ENCODE peak calls at places on chromosomes 7 and 10, in nine cellular contexts. T is aorta; V is DND-41; R is PC-3; B is CD8-positive, alpha-beta T cell; D is Panc1; F is lower lobe of right lung; E is brain microvascular endothelial cell; Z is neuronal stem cell. C is an unnamed sample.

GRCh38 chr7:5484921-5485320 is 61.3 kb upstream of the TNRC18 start:
- DNase-seq in F (no peak), R (no peak), E (no peak), T (no peak), B (no peak), D (no peak), V (peak; percentile 25), Z (no peak), C (no peak)

GRCh38 chr7:49245062-49245461 is 320.7 kb downstream of the CDC14C start:
- DNase-seq in T (no peak), B (no peak), Z (no peak), R (no peak), D (no peak), E (no peak), V (no peak), F (no peak), C (no peak)

GRCh38 chr7:157980774-157981173 is 606.8 kb downstream of the PTPRN2 start:
- DNase-seq in D (no peak), T (no peak), E (no peak), B (no peak), Z (no peak), V (no peak), F (no peak), R (no peak), C (no peak)

GRCh38 chr7:122651451-122651850 is 47.5 kb downstream of the RNF133 start:
- DNase-seq in E (no peak), T (no peak), Z (no peak), R (no peak), F (no peak), D (no peak), B (no peak), V (no peak), C (no peak)

GRCh38 chr10:130805635-130806030 is 505.9 kb downstream of the TCERG1L start:
- DNase-seq in T (no peak), Z (no peak), R (no peak), B (no peak), E (no peak), V (no peak), D (no peak), F (no peak), C (no peak)

GRCh38 chr10:15744217-15744865 is 24.6 kb upstream of the ITGA8 start:
- DNase-seq in R (peak; percentile 34), E (peak; percentile 66), Z (peak; percentile 51), F (no peak), V (peak; percentile 56), T (peak; percentile 56), D (peak; percentile 13), B (peak; percentile 33), C (peak; percentile 16)

GRCh38 chr10:89389254-89389653 is 3.2 kb upstream of the IFIT1 start:
- DNase-seq in F (no peak), R (peak; percentile 66), Z (no peak), D (no peak), E (no peak), B (no peak), T (no peak), V (no peak), C (no peak)

GRCh38 chr10:24545585-24545984 is 178.1 kb downstream of the ARHGAP21 start:
- DNase-seq in D (no peak), F (no peak), T (no peak), R (no peak), E (no peak), V (no peak), B (no peak), Z (no peak), C (no peak)

GRCh38 chr7:102222445-102222844 is 64.2 kb upstream of the SH2B2 start:
- DNase-seq in D (no peak), T (no peak), E (no peak), V (no peak), Z (no peak), F (no peak), B (no peak), R (no peak), C (no peak)

GRCh38 chr7:77415822-77416620 is at the start of gene GSAP:
- DNase-seq in E (no peak), D (no peak), T (peak; percentile 74), Z (peak; percentile 26), B (peak; percentile 53), F (peak; percentile 86), R (peak; percentile 64), V (no peak), C (peak; percentile 39)

GRCh38 chr7:138116156-138116555 is 39.9 kb downstream of the AKR1D1 start:
- DNase-seq in F (no peak), R (peak; percentile 68), V (no peak), T (no peak), D (no peak), B (no peak), E (peak; percentile 89), Z (no peak), C (no peak)

GRCh38 chr10:36251068-36251467 is 609.0 kb upstream of the FZD8 start:
- DNase-seq in V (no peak), E (no peak), B (no peak), T (no peak), F (no peak), R (no peak), D (no peak), Z (no peak), C (no peak)

GRCh38 chr10:61475449-61475873 is 22.3 kb upstream of the TMEM26 start:
- DNase-seq in Z (no peak), B (no peak), R (peak; percentile 98), F (no peak), E (peak; percentile 58), V (no peak), D (no peak), T (no peak), C (no peak)

GRCh38 chr10:61896854-61897661 is 4.4 kb upstream of the ARID5B start:
- DNase-seq in R (peak; percentile 91), T (peak; percentile 76), B (peak; percentile 45), Z (peak; percentile 78), E (peak; percentile 52), D (peak; percentile 67), F (peak; percentile 78), V (peak; percentile 51), C (peak; percentile 42)

GRCh38 chr7:140060788-140061606 is 1.8 kb downstream of the PARP12 start:
- DNase-seq in T (peak; percentile 70), R (peak; percentile 26), Z (no peak), E (peak; percentile 53), F (no peak), V (no peak), D (no peak), B (no peak), C (no peak)

GRCh38 chr7:21898265-21898930 is 47.3 kb downstream of the CDCA7L start:
- DNase-seq in E (no peak), B (no peak), T (no peak), V (no peak), Z (no peak), D (no peak), R (no peak), F (peak; percentile 54), C (no peak)

GRCh38 chr7:154696556-154696955 is 306.4 kb downstream of the PAXIP1 start:
- DNase-seq in E (no peak), D (no peak), R (no peak), V (no peak), B (no peak), F (no peak), T (no peak), Z (no peak), C (no peak)

GRCh38 chr10:76026176-76026771 is 594.9 kb downstream of the LRMDA start:
- DNase-seq in V (no peak), D (no peak), B (no peak), E (no peak), R (peak; percentile 97), Z (no peak), F (no peak), T (no peak), C (no peak)
- H3K27ac ChIP-seq in V (no peak overlapping the region), D (no peak overlapping the region), B (no peak overlapping the region), E (no peak overlapping the region), R (no peak overlapping the region), Z (no peak overlapping the region), F (no peak overlapping the region), T (no peak overlapping the region), C (no peak overlapping the region)

GRCh38 chr7:46554688-46555422 is 633.8 kb upstream of the IGFBP3 start:
- DNase-seq in E (peak; percentile 95), Z (no peak), F (no peak), D (no peak), V (no peak), T (no peak), R (peak; percentile 19), B (no peak), C (no peak)

GRCh38 chr7:46557295-46557711 is 636.2 kb upstream of the IGFBP3 start:
- DNase-seq in B (no peak), T (no peak), E (peak; percentile 95), R (no peak), Z (no peak), D (no peak), F (no peak), V (no peak), C (no peak)

GRCh38 chr7:46559194-46559576 is 638.1 kb upstream of the IGFBP3 start:
- DNase-seq in E (peak; percentile 81), T (no peak), Z (no peak), B (no peak), D (no peak), R (peak; percentile 70), F (no peak), V (no peak), C (no peak)

DNA sequence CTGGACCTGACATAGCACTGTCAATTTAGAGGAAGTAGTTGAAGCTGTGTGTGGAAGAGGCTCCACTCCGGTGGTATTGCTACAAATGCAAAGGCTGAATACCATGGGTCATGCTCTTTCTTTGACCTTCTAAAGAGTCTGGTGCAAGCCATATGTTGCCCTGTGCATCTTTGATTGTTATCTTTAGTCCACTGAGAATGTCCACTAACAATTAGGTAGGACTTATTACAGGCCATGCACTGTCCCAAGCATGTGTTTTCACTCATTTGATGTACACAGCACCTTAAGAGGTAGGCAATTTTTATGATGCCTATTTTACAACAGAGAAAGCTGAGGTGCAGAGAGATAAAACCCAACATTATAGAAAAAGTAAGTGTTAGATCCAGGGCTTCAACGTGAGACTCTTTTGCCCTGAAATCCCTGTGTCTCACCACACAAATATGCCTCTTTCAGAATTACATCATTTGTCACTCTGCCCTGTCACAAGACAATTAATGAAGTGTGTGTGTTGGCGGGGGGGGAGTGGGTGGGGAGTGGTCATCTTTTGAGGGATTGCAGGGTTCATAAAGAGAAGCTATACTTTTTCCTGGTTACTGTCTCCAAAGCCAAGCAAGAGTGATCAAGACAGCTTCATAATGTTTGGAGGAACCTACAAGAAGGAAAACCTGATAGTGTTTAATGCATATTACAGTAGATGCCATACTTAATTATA is 637.6 kb upstream of the IGFBP3 start:
- DNase-seq in V (no peak), T (no peak), B (no peak), R (peak; percentile 35), F (no peak), E (peak; percentile 74), Z (no peak), D (no peak), C (no peak)
- H3K27ac ChIP-seq in V (no peak overlapping the region), T (no peak overlapping the region), B (no peak overlapping the region), R (peak overlapping the region; percentile 25), F (no peak overlapping the region), E (peak overlapping the region; percentile 94), Z (no peak overlapping the region), D (no peak overlapping the region), C (no peak overlapping the region)

GRCh38 chr7:147570390-147570789 is 1020.2 kb upstream of the C7orf33 start:
- DNase-seq in T (no peak), F (no peak), V (no peak), E (no peak), R (peak; percentile 96), Z (no peak), D (peak; percentile 8), B (no peak), C (no peak)
- H3K27ac ChIP-seq in T (no peak overlapping the region), F (no peak overlapping the region), V (no peak overlapping the region), E (no peak overlapping the region), R (peak overlapping the region; percentile 87), Z (no peak overlapping the region), D (no peak overlapping the region), B (no peak overlapping the region), C (no peak overlapping the region)

GRCh38 chr10:70765794-70766594 is 19.2 kb downstream of the TBATA start:
- DNase-seq in E (no peak), D (no peak), B (no peak), Z (no peak), T (no peak), F (no peak), R (no peak), V (no peak), C (no peak)
- H3K27ac ChIP-seq in E (no peak overlapping the region), D (no peak overlapping the region), B (no peak overlapping the region), Z (no peak overlapping the region), T (no peak overlapping the region), F (no peak overlapping the region), R (no peak overlapping the region), V (no peak overlapping the region), C (no peak overlapping the region)